ENCODE peak calls at places on chromosome 10, in five cellular contexts. A, F, D, W and E are unnamed samples.

GRCh38 chr10:70693619-70694286 is 21.4 kb downstream of the ADAMTS14 start:
- ATAC-seq in D (no peak), W (no peak), F (no peak), A (peak), E (peak)

GRCh38 chr10:89086801-89087513 is 96.4 kb downstream of the FAS start:
- ATAC-seq in D (no peak), F (no peak), A (peak), W (peak), E (peak)

GRCh38 chr10:105146436-105146835 is 505.3 kb downstream of the SORCS3 start:
- ATAC-seq in W (no peak), F (no peak), A (no peak), D (no peak), E (no peak)

GRCh38 chr10:22479419-22479818 is 134.1 kb downstream of the SPAG6 start:
- ATAC-seq in D (no peak), A (peak), W (no peak), F (no peak), E (no peak)

GRCh38 chr10:49068672-49069217 is 46.6 kb downstream of the VSTM4 start:
- ATAC-seq in A (peak), F (no peak), W (no peak), D (no peak), E (no peak)

GRCh38 chr10:32207544-32207943 is 139.4 kb downstream of the EPC1 start:
- ATAC-seq in F (peak), W (peak), D (peak), A (peak), E (no peak)

GRCh38 chr10:131978851-131979250 is 2.9 kb downstream of the BNIP3 start:
- ATAC-seq in F (no peak), W (no peak), D (no peak), A (no peak), E (no peak)

GRCh38 chr10:69840773-69841172 is 39.1 kb downstream of the COL13A1 start:
- ATAC-seq in A (no peak), W (no peak), D (no peak), F (no peak), E (no peak)

GRCh38 chr10:11344550-11344949 is 266.9 kb downstream of the USP6NL start:
- ATAC-seq in F (no peak), W (no peak), D (no peak), A (no peak), E (no peak)

GRCh38 chr10:729213-729612 is 39.7 kb upstream of the DIP2C start:
- ATAC-seq in F (no peak), D (no peak), A (no peak), W (no peak), E (no peak)

GRCh38 chr10:23293145-23293724 is 51.4 kb downstream of the C10orf67 start:
- ATAC-seq in F (peak), W (no peak), D (peak), A (peak), E (no peak)

GRCh38 chr10:20768849-20769248 is 128.3 kb downstream of the NEBL start:
- ATAC-seq in D (no peak), F (no peak), W (no peak), A (no peak), E (no peak)
- TF ChIP-seq CTCF in D (peak), F (no peak), W (no peak), A (no peak), E (peak)

GRCh38 chr10:25952857-25953256 is 18.8 kb downstream of the MYO3A start:
- ATAC-seq in D (no peak), A (no peak), F (no peak), W (no peak), E (no peak)

GRCh38 chr10:25959540-25960232 is 25.7 kb downstream of the MYO3A start:
- ATAC-seq in W (no peak), F (no peak), D (no peak), A (no peak), E (no peak)

DNA sequence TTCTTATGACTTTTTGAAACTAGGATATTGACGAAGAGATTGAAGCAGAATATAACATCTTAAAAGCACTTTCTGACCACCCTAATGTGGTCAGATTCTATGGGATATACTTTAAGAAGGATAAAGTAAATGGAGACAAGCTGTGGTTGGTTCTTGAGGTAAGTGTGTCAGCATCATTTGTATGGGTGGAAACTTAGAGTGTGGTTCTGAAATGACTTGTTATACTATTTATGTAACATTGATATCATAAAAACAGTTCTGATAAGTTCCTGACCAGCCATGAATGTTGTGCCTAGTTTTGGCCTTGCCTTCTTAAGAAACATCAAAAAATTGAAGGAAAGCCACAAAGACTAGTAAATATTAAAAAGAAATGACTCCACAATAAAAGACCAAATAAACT is 20.8 kb downstream of the MYO3A start:
- ATAC-seq in W (no peak), A (no peak), D (no peak), F (no peak), E (no peak)
- H3K27ac ChIP-seq in W (no peak), A (no peak), D (no peak), F (no peak), E (no peak)

GRCh38 chr10:79111427-79111826 is 42.7 kb downstream of the ZMIZ1 start:
- ATAC-seq in A (no peak), W (no peak), F (peak), D (peak), E (no peak)

GRCh38 chr10:79115302-79115701 is 46.5 kb downstream of the ZMIZ1 start:
- ATAC-seq in W (no peak), A (no peak), D (no peak), F (no peak), E (no peak)

GRCh38 chr10:79112898-79113431 is 44.2 kb downstream of the ZMIZ1 start:
- ATAC-seq in F (peak), A (no peak), D (no peak), W (peak), E (peak)

GRCh38 chr10:79113827-79114226 is 45.1 kb downstream of the ZMIZ1 start:
- ATAC-seq in D (no peak), W (no peak), F (no peak), A (peak), E (no peak)

DNA sequence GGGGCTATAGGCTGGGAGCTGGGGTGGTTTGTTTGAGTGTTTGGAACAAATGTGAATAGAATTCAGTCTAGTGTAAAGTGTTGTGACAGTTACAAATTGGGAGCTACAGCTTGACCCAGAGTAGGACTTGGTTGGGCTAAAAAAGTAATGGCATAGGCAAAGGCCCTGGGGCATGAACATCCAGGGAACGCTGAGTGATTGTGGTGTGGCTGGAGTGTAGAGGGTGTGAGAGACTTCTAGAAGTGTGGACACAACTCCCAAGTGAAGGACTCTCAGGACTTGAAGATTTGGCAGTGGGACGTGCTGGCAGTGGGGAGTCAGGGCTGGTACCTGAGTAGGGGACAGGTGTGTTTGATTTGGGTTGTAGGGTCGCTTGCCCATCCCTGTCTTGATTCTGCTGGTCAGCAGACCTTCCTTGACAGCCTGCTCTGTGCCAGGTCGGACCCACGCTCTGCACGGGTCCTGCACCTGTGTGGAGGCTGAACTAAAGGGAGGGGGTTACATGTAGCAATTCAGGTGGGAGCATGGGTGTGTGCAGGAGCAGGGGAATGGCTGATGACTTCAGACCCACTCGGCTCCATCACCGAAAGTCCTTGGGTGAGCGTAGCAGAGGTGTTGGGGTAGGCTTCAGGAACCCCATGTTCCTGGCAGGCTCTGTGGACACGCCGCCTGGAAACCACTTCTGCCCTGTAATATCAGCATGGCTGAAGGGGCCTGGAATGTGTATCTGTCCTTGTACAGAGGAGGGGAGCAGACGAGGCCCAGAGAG is 43.3 kb downstream of the ZMIZ1 start:
- ATAC-seq in A (no peak), F (no peak), W (peak), D (no peak), E (peak)
- TF ChIP-seq EP300 in A (no peak), F (no peak), W (peak), D (no peak), E (no peak)

GRCh38 chr10:19325581-19325980 is 277.0 kb downstream of the MALRD1 start:
- ATAC-seq in F (no peak), D (no peak), W (no peak), A (no peak), E (no peak)
- TF ChIP-seq CTCF in F (no peak), D (no peak), W (no peak), A (no peak), E (no peak)

GRCh38 chr10:51301644-51302043 is 227.4 kb downstream of the PRKG1 start:
- ATAC-seq in D (no peak), A (no peak), F (no peak), W (no peak), E (peak)
- H3K27ac ChIP-seq in D (no peak), A (no peak), F (no peak), W (peak), E (peak)

GRCh38 chr10:112741830-112742402 is 208.1 kb upstream of the TCF7L2 start:
- ATAC-seq in A (no peak), D (no peak), W (no peak), F (no peak), E (no peak)
- TF ChIP-seq EP300 in A (no peak), D (no peak), W (no peak), F (no peak), E (no peak)

GRCh38 chr10:78397796-78398195 is 364.1 kb downstream of the RPS24 start:
- ATAC-seq in A (no peak), W (no peak), D (no peak), F (no peak), E (no peak)
- TF ChIP-seq CTCF in A (no peak), W (no peak), D (no peak), F (no peak), E (no peak)

DNA sequence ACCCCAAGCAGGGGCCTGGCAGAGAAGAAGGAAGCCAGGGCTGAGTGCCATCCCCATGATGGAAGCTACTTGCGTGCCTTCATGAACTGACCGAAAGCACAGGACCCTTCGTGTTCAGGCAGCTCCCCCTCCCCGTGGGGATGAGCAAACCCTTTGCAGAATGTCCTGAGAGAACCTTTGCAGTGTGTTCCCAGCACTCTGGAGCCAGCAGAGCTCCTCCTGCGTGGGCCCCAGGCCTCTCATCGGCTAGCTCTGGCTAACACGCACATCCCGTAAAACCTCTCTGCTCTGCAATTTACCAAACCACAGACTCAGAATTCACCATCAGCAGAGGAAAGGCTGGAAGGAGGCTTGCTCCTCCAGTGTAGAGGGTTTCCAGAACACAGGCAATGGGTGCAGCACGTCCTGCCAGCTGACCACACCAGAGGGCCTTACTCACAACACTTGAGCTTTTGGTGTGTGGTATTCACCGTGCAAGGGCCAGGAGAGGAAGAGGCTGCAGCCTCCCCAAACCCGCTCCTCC is 3.1 kb downstream of the SH3PXD2A start:
- ATAC-seq in F (no peak), W (peak), A (no peak), D (no peak), E (peak)
- H3K27ac ChIP-seq in F (no peak), W (peak), A (no peak), D (no peak), E (peak)

GRCh38 chr10:28188520-28188919 is 114.3 kb downstream of the MPP7 start:
- ATAC-seq in A (no peak), W (peak), D (no peak), F (no peak), E (no peak)

GRCh38 chr10:28186887-28187578 is 115.8 kb downstream of the MPP7 start:
- ATAC-seq in W (no peak), F (no peak), A (no peak), D (no peak), E (no peak)

GRCh38 chr10:28190192-28190591 is 112.7 kb downstream of the MPP7 start:
- ATAC-seq in F (no peak), W (no peak), A (no peak), D (no peak), E (no peak)

GRCh38 chr10:28184810-28185209 is 118.1 kb downstream of the MPP7 start:
- ATAC-seq in D (no peak), W (no peak), A (no peak), F (no peak), E (no peak)

GRCh38 chr10:28186461-28186860 is 116.4 kb downstream of the MPP7 start:
- ATAC-seq in F (no peak), W (no peak), D (no peak), A (no peak), E (no peak)
- TF ChIP-seq EP300 in F (no peak), W (no peak), D (no peak), A (no peak), E (no peak)

GRCh38 chr10:73519336-73519735 is 23.5 kb upstream of the PPP3CB start:
- ATAC-seq in F (no peak), A (no peak), D (no peak), W (no peak), E (no peak)
- TF ChIP-seq CTCF in F (no peak), A (no peak), D (no peak), W (no peak), E (no peak)